ENCODE peak calls at places on chromosomes 5 and 9, in ten cellular contexts. W is activated T-cell treated with anti-CD3 and anti-CD28 coated beads, Interleukin-2, amount 50 U/mL, for 72 hours; Z is NCI-H1105 treated with DMSO at 0.1 percent for 48 hours; X is PC-9; E is GM23248; Q is germinal center; V is T-cell; U is activated naive CD4-positive, alpha-beta T cell treated with Interleukin-2 at 50 U/mL for 16 hours; I is IMR-90; Y is iPS-NIHi11. S is an unnamed sample.

GRCh38 chr5:174798411-174798930 is 74.1 kb downstream of the MSX2 start:
- DNase-seq in W (no peak), Z (no peak), X (no peak), E (peak), Q (no peak), V (no peak), U (no peak), I (no peak), Y (no peak), S (peak)

GRCh38 chr9:137620581-137620980 is 1.8 kb downstream of the EHMT1 start:
- DNase-seq in W (no peak), Z (no peak), X (no peak), E (no peak), Q (no peak), V (no peak), U (no peak), I (no peak), Y (no peak), S (no peak)

GRCh38 chr9:12861035-12861434 is 86.2 kb downstream of the LURAP1L start:
- DNase-seq in W (no peak), Z (no peak), X (no peak), E (no peak), Q (no peak), V (no peak), U (no peak), I (no peak), Y (no peak), S (no peak)

GRCh38 chr9:21789541-21790037 is 12.8 kb upstream of the MTAP start:
- DNase-seq in W (peak), Z (peak), X (peak), E (peak), Q (peak), V (no peak), U (peak), I (peak), Y (peak), S (peak)

GRCh38 chr9:27184556-27185351 is 75.7 kb downstream of the TEK start:
- DNase-seq in W (no peak), Z (peak), X (no peak), E (peak), Q (no peak), V (no peak), U (no peak), I (no peak), Y (no peak), S (no peak)

GRCh38 chr5:143886621-143887301 is 74.8 kb downstream of the HMHB1 start:
- DNase-seq in W (no peak), Z (no peak), X (no peak), E (peak), Q (no peak), V (no peak), U (no peak), I (no peak), Y (no peak), S (peak)

GRCh38 chr9:35978792-35979191 is 20.8 kb upstream of the OR2S2 start:
- DNase-seq in W (no peak), Z (no peak), X (no peak), E (no peak), Q (no peak), V (no peak), U (no peak), I (no peak), Y (no peak), S (no peak)

GRCh38 chr9:112433715-112434392 is 52.8 kb upstream of the KIAA1958 start:
- DNase-seq in W (no peak), Z (no peak), X (no peak), E (no peak), Q (no peak), V (no peak), U (no peak), I (no peak), Y (no peak), S (no peak)

GRCh38 chr5:51661646-51662265 is 278.5 kb downstream of the ISL1 start:
- DNase-seq in W (no peak), Z (no peak), X (no peak), E (no peak), Q (no peak), V (no peak), U (no peak), I (no peak), Y (no peak), S (no peak)

GRCh38 chr9:95807326-95807947 is 68.1 kb upstream of the ERCC6L2 start:
- DNase-seq in W (no peak), Z (no peak), X (no peak), E (no peak), Q (no peak), V (no peak), U (no peak), I (peak), Y (no peak), S (peak)

GRCh38 chr5:2684606-2685005 is 66.9 kb downstream of the IRX2 start:
- DNase-seq in W (no peak), Z (no peak), X (no peak), E (no peak), Q (no peak), V (no peak), U (no peak), I (no peak), Y (no peak), S (no peak)

GRCh38 chr5:94374336-94374735 is 244.1 kb downstream of the KIAA0825 start:
- DNase-seq in W (no peak), Z (no peak), X (no peak), E (no peak), Q (no peak), V (no peak), U (no peak), I (no peak), Y (no peak), S (no peak)

GRCh38 chr9:135704366-135704947 is 2.5 kb downstream of the KCNT1 start:
- DNase-seq in W (no peak), Z (no peak), X (no peak), E (peak), Q (no peak), V (no peak), U (no peak), I (no peak), Y (no peak), S (no peak)

GRCh38 chr5:154002093-154002492 is 36.6 kb downstream of the FAM114A2 start:
- DNase-seq in W (no peak), Z (no peak), X (no peak), E (peak), Q (no peak), V (no peak), U (no peak), I (peak), Y (no peak), S (no peak)

GRCh38 chr5:171419663-171420428 is 399 bp downstream of the FGF18 start:
- DNase-seq in W (peak), Z (peak), X (no peak), E (peak), Q (peak), V (no peak), U (peak), I (peak), Y (peak), S (no peak)

GRCh38 chr5:174752121-174752520 is 27.7 kb downstream of the MSX2 start:
- DNase-seq in W (no peak), Z (no peak), X (no peak), E (no peak), Q (no peak), V (no peak), U (no peak), I (no peak), Y (no peak), S (no peak)

GRCh38 chr5:54905942-54906537 is 79.4 kb downstream of the ESM1 start:
- DNase-seq in W (peak), Z (peak), X (no peak), E (peak), Q (peak), V (peak), U (peak), I (peak), Y (peak), S (peak)

GRCh38 chr9:77085416-77085815 is 66.0 kb downstream of the FOXB2 start:
- DNase-seq in W (no peak), Z (no peak), X (no peak), E (peak), Q (no peak), V (no peak), U (no peak), I (no peak), Y (no peak), S (no peak)

GRCh38 chr5:119439140-119439625 is 13.1 kb upstream of the HSD17B4 start:
- DNase-seq in W (no peak), Z (peak), X (no peak), E (no peak), Q (no peak), V (no peak), U (no peak), I (no peak), Y (no peak), S (no peak)

GRCh38 chr9:111902396-111903147 is 6.0 kb downstream of the UGCG start:
- DNase-seq in W (no peak), Z (no peak), X (no peak), E (peak), Q (no peak), V (no peak), U (no peak), I (peak), Y (no peak), S (no peak)

GRCh38 chr5:150000261-150000989 is at the start of the genes HMGXB3 and TIGD6:
- DNase-seq in W (peak), Z (peak), X (peak), E (peak), Q (peak), V (peak), U (peak), I (peak), Y (peak), S (peak)

GRCh38 chr5:128097781-128098180 is 14.2 kb downstream of the SLC12A2 start:
- DNase-seq in W (no peak), Z (no peak), X (no peak), E (no peak), Q (no peak), V (no peak), U (no peak), I (no peak), Y (no peak), S (no peak)

GRCh38 chr9:25442517-25442916 is 235.7 kb downstream of the TUSC1 start:
- DNase-seq in W (no peak), Z (no peak), X (no peak), E (no peak), Q (no peak), V (no peak), U (no peak), I (no peak), Y (no peak), S (no peak)

GRCh38 chr9:4152201-4152600 is 147.7 kb downstream of the GLIS3 start:
- DNase-seq in W (no peak), Z (no peak), X (no peak), E (no peak), Q (no peak), V (no peak), U (no peak), I (no peak), Y (no peak), S (no peak)

GRCh38 chr9:19173598-19174125 is 46.4 kb upstream of the PLIN2 start:
- DNase-seq in W (no peak), Z (no peak), X (no peak), E (no peak), Q (no peak), V (no peak), U (no peak), I (no peak), Y (no peak), S (no peak)

GRCh38 chr5:178203670-178204204 is 596 bp upstream of the HNRNPAB start:
- DNase-seq in W (peak), Z (no peak), X (no peak), E (no peak), Q (no peak), V (no peak), U (no peak), I (no peak), Y (peak), S (no peak)

GRCh38 chr9:79127661-79128060 is 444.1 kb upstream of the TLE4 start:
- DNase-seq in W (no peak), Z (no peak), X (no peak), E (peak), Q (no peak), V (no peak), U (no peak), I (no peak), Y (no peak), S (no peak)

GRCh38 chr9:132575811-132576210 is 6.6 kb upstream of the BARHL1 start:
- DNase-seq in W (no peak), Z (no peak), X (peak), E (no peak), Q (no peak), V (no peak), U (no peak), I (no peak), Y (no peak), S (no peak)

GRCh38 chr5:35198096-35198495 is 32.2 kb downstream of the PRLR start:
- DNase-seq in W (no peak), Z (peak), X (no peak), E (peak), Q (no peak), V (no peak), U (no peak), I (peak), Y (no peak), S (peak)

GRCh38 chr5:135193213-135194125 is 159.4 kb upstream of the PITX1 start:
- DNase-seq in W (no peak), Z (no peak), X (no peak), E (peak), Q (no peak), V (no peak), U (no peak), I (peak), Y (no peak), S (no peak)

GRCh38 chr5:56429110-56429561 is 196.0 kb upstream of the ANKRD55 start:
- DNase-seq in W (no peak), Z (no peak), X (peak), E (no peak), Q (no peak), V (no peak), U (no peak), I (no peak), Y (no peak), S (no peak)

GRCh38 chr5:122119205-122119604 is 10.1 kb upstream of the ZNF474 start:
- DNase-seq in W (no peak), Z (no peak), X (no peak), E (no peak), Q (no peak), V (no peak), U (no peak), I (no peak), Y (no peak), S (no peak)

GRCh38 chr9:29332789-29333188 is 1759.5 kb upstream of the C9orf72 start:
- DNase-seq in W (no peak), Z (no peak), X (no peak), E (peak), Q (no peak), V (no peak), U (no peak), I (no peak), Y (no peak), S (peak)

GRCh38 chr5:81829242-81829641 is 78.3 kb upstream of the SSBP2 start:
- DNase-seq in W (no peak), Z (no peak), X (no peak), E (no peak), Q (no peak), V (no peak), U (no peak), I (peak), Y (no peak), S (no peak)

GRCh38 chr5:179905144-179905526 is 2.6 kb downstream of the TBC1D9B start:
- DNase-seq in W (no peak), Z (no peak), X (no peak), E (no peak), Q (no peak), V (no peak), U (no peak), I (no peak), Y (no peak), S (no peak)

GRCh38 chr9:133619791-133620190 is 10.6 kb upstream of the FAM163B start:
- DNase-seq in W (peak), Z (no peak), X (no peak), E (no peak), Q (peak), V (peak), U (peak), I (no peak), Y (no peak), S (no peak)

S was measured in fibroblast of the conjunctiva.